ENCODE peak calls at places on chromosomes 6 and 20, in five cellular contexts. P is tibial nerve, J is SK-N-SH, M is mesendoderm, C is transverse colon. W is an unnamed sample.

GRCh38 chr6:143516700-143517446 is 5.4 kb upstream of the FUCA2 start:
- DNase-seq in P (no peak), J (no peak), M (no peak), C (no peak), W (no peak)

GRCh38 chr6:159085396-159085895 is 40.7 kb upstream of the TAGAP start:
- DNase-seq in P (no peak), J (no peak), M (no peak), C (no peak), W (no peak)

GRCh38 chr20:53399592-53400335 is 193.9 kb downstream of the ZNF217 start:
- DNase-seq in P (no peak), J (no peak), M (no peak), C (no peak), W (no peak)

GRCh38 chr6:24126586-24127192 is 674 bp downstream of the NRSN1 start:
- DNase-seq in P (no peak), J (peak; percentile 25), M (peak; percentile 91), C (peak; percentile 21), W (no peak)

GRCh38 chr6:129488313-129488712 is 221.7 kb downstream of the ARHGAP18 start:
- DNase-seq in P (no peak), J (no peak), M (no peak), C (no peak), W (no peak)

GRCh38 chr6:150696156-150696555 is 96.5 kb downstream of the PLEKHG1 start:
- DNase-seq in P (no peak), J (no peak), M (no peak), C (no peak), W (no peak)

GRCh38 chr6:133769463-133769862 is 119.5 kb upstream of the TCF21 start:
- DNase-seq in P (no peak), J (no peak), M (peak; percentile 72), C (no peak), W (no peak)

GRCh38 chr6:7150381-7151064 is 42.8 kb downstream of the RREB1 start:
- DNase-seq in P (no peak), J (no peak), M (peak; percentile 81), C (no peak), W (no peak)

GRCh38 chr20:22723659-22724058 is 139.3 kb upstream of the FOXA2 start:
- DNase-seq in P (no peak), J (no peak), M (no peak), C (no peak), W (no peak)

GRCh38 chr20:5870462-5871021 is 79.8 kb downstream of the TRMT6 start:
- DNase-seq in P (no peak), J (no peak), M (no peak), C (no peak), W (no peak)

GRCh38 chr6:148830614-148831013 is 83.8 kb downstream of the UST start:
- DNase-seq in P (no peak), J (no peak), M (no peak), C (no peak), W (no peak)

GRCh38 chr20:51027396-51027795 is 4.5 kb upstream of the KCNG1 start:
- DNase-seq in P (no peak), J (no peak), M (peak; percentile 87), C (no peak), W (no peak)

GRCh38 chr6:26118999-26119398 is 31.8 kb downstream of the HFE start:
- DNase-seq in P (no peak), J (no peak), M (no peak), C (no peak), W (no peak)

GRCh38 chr6:158067436-158068015 is 85.9 kb downstream of the SYNJ2 start:
- DNase-seq in P (no peak), J (no peak), M (no peak), C (no peak), W (no peak)

GRCh38 chr20:3248993-3249347 is 10.0 kb upstream of the SLC4A11 start:
- DNase-seq in P (no peak), J (no peak), M (no peak), C (no peak), W (no peak)

GRCh38 chr6:169751242-169752073 is at the start of the genes DYNLT2 and ERMARD:
- DNase-seq in P (peak; percentile 81), J (peak; percentile 96), M (peak; percentile 98), C (peak; percentile 96), W (peak; percentile 61)

GRCh38 chr6:71197267-71197666 is 91.3 kb upstream of the OGFRL1 start:
- DNase-seq in P (no peak), J (no peak), M (peak; percentile 51), C (no peak), W (no peak)

GRCh38 chr20:17568972-17569471 is 853 bp upstream of the DSTN start:
- DNase-seq in P (peak; percentile 72), J (peak; percentile 81), M (peak; percentile 92), C (peak; percentile 90), W (peak; percentile 77)

GRCh38 chr6:132161283-132161682 is 210.1 kb upstream of the CCN2 start:
- DNase-seq in P (no peak), J (no peak), M (peak; percentile 81), C (no peak), W (no peak)

GRCh38 chr20:59412896-59413295 is 112.5 kb downstream of the EDN3 start:
- DNase-seq in P (no peak), J (peak; percentile 46), M (peak; percentile 47), C (no peak), W (no peak)

GRCh38 chr6:170082531-170083187 is 208.2 kb downstream of the DLL1 start:
- DNase-seq in P (no peak), J (no peak), M (no peak), C (peak; percentile 6), W (no peak)

GRCh38 chr20:63273635-63274380 is 1.2 kb downstream of the ARFGAP1 start:
- DNase-seq in P (no peak), J (no peak), M (no peak), C (no peak), W (no peak)

GRCh38 chr20:63275825-63276224 is 3.2 kb downstream of the ARFGAP1 start:
- DNase-seq in P (no peak), J (no peak), M (no peak), C (no peak), W (no peak)

GRCh38 chr20:63272105-63273078 is at the start of gene ARFGAP1:
- DNase-seq in P (peak; percentile 77), J (peak; percentile 99), M (peak; percentile 94), C (peak; percentile 92), W (peak; percentile 67)

GRCh38 chr20:63273180-63273579 is 567 bp downstream of the ARFGAP1 start:
- DNase-seq in P (no peak), J (no peak), M (no peak), C (no peak), W (no peak)

DNA sequence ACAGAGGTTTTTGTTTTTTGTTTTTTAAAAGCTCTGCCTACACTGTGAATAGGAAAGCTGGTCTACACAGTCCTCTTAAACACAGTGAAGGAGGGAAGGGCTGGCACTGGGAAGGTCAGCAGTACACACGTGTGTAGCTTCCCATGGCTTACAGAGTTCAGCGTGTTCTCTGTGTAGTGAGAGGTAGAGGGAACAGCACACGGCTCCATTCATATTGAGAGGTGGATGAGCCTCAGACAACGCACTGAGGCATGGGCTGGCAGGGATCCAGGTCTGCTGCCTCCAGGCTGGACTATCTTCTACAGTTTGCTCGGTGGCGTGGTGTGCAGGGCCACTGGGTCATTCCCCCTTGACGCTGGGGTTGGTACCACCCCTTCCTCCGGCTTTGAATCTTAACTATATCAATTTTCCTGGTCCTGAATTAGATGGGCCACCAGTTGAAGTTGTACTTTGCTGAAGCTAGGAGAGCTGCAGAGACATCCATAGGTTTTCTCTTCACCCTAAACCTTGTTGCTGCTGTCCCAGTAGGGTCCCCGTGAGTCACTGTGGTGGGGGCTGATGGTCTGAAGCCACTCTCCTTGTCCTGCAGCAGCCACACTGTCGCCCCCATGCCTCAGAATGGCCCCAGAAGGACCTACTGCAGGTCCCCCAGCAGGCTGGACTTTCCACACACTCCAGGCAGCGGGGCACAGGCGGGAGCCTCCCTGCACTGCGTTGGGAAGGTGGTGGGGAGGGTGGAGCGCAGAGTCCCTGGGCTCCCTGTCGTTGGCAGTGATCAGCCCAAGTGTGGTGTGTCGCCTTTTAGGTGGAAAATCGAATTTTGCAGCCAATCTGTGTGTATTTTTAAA is 2.0 kb downstream of the ARFGAP1 start:
- DNase-seq in P (no peak), J (no peak), M (no peak), C (no peak), W (no peak)
- H3K27ac ChIP-seq in P (no peak overlapping the region), J (no peak overlapping the region), M (no peak overlapping the region), C (no peak overlapping the region), W (no peak overlapping the region)

DNA sequence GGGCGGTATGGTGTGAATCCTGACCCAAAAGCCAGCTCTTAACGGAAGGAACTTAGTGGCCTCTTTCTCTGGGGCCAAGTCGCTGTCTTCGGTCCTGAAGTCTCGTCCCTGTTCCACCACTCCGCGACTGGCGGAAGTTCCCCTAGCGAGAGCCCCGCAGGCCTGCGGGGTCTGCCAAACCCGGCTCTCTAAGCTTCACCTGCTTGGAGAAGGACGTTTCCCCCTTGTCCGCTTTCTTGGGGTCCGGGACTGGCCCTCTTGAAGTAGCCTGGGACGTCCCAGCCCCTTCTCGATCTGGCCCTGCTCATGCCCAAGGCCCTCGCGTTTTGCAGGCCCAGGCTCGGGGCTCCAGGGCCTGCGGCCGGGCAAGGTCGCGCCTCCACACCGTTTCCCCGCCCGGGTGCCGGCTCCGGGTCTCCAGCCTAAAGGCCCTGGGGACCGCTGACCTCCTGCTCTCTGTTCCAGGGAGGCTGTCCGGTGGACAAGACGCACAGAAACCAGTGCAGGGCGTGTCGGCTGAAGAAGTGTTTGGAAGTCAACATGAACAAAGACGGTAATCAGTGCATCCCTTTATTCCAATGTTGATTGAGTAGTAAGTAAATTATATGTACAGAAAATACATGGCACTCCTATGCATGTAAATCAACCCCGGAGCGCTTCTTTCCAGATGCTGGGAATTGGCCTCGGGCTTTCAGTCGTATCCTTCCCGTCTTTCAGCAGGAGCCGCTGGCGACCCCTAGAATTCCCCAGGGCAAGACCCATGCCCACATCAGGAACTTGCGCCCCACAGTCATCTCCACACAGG is 8.8 kb downstream of the NR2E1 start:
- DNase-seq in P (no peak), J (peak; percentile 16), M (peak; percentile 89), C (no peak), W (no peak)
- H3K27me3 ChIP-seq in P (peaks cover 98% of the 10 kb centered on the region), J (no peaks in the 10 kb centered on the region), M (peaks cover 77% of the 10 kb centered on the region), C (peaks cover 100% of the 10 kb centered on the region), W (peaks cover 23% of the 10 kb centered on the region)

DNA sequence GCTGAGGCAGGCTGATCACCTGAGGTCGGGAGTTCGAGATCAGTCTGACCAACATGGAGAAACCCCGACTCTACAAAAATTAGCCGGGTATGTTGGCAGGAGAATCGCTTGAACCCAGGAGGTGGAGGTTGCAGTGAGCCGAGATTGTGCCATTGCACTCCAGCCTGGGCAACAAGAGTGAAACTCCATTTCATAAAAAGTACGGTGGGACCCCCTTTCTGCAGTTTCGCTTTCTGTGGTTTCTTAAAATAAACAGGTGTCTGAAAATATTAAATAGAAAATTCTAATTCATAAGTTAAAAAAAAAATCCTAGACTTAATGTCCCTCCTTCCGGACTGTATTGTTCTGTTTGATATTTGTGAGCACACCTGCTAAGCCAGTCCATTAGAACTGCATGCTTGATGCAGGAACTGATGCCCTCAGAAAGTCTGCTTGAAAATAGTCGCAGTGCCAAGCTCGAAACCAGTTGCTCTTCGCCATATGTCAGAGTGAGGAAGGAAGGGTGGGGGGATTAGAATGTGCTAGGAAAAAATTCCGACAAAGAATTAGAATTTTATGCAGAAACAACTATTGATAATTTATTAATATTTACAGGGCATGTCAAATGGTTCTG is 85.9 kb downstream of the JARID2 start:
- DNase-seq in P (no peak), J (no peak), M (no peak), C (no peak), W (no peak)
- H3K27ac ChIP-seq in P (no peak overlapping the region), J (no peak overlapping the region), M (no peak overlapping the region), C (no peak overlapping the region), W (no peak overlapping the region)

DNA sequence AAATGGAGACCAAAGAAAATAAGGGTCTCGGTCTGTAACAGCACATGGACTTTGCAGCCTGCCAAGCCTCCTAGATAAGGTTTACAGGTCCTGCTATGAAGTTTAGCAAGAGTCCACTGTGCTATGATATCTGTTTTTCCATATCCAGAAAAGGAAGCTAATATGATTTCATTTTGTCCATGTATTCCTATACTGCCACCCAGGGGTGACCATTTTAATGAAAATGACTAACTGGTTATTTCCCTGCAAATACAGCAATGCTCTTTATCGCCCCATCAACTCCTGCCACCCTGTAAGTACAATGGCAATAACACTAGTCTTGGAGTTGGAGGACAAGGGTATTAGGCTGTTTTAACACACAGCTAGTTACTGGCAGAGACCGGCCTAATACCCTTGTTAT is 115.2 kb upstream of the GLP1R start:
- DNase-seq in P (no peak), J (peak; percentile 27), M (no peak), C (no peak), W (no peak)
- H3K27me3 ChIP-seq in P (no peaks in the 10 kb centered on the region), J (no peaks in the 10 kb centered on the region), M (no peaks in the 10 kb centered on the region), C (peaks cover 19% of the 10 kb centered on the region), W (no peaks in the 10 kb centered on the region)